ENCODE peak calls at places on chromosome 5, in seven cellular contexts. One of them, this sample, is unnamed.

GRCh38 chr5:138824516-138824915 is 50.6 kb downstream of the LRRTM2 start:
- DNase-seq in breast epithelium: no peak
- DNase-seq in CD4-positive, alpha-beta T cell: no peak
- DNase-seq in progenitor cell of endocrine pancreas: no peak
- DNase-seq in transverse colon: no peak
- DNase-seq in sigmoid colon: no peak
- DNase-seq in epithelial cell of esophagus: no peak
- DNase-seq in this sample: no peak

GRCh38 chr5:30500513-30500912 is 693.0 kb upstream of the CDH6 start:
- DNase-seq in breast epithelium: no peak
- DNase-seq in CD4-positive, alpha-beta T cell: no peak
- DNase-seq in progenitor cell of endocrine pancreas: no peak
- DNase-seq in transverse colon: no peak
- DNase-seq in sigmoid colon: no peak
- DNase-seq in epithelial cell of esophagus: no peak
- DNase-seq in this sample: no peak

GRCh38 chr5:100516285-100516684 is 18.9 kb upstream of the FAM174A start:
- DNase-seq in breast epithelium: no peak
- DNase-seq in CD4-positive, alpha-beta T cell: no peak
- DNase-seq in progenitor cell of endocrine pancreas: no peak
- DNase-seq in transverse colon: no peak
- DNase-seq in sigmoid colon: no peak
- DNase-seq in epithelial cell of esophagus: no peak
- DNase-seq in this sample: no peak

GRCh38 chr5:108661590-108662219 is 86.0 kb upstream of the FER start:
- DNase-seq in breast epithelium: no peak
- DNase-seq in CD4-positive, alpha-beta T cell: no peak
- DNase-seq in progenitor cell of endocrine pancreas: no peak
- DNase-seq in transverse colon: no peak
- DNase-seq in sigmoid colon: no peak
- DNase-seq in epithelial cell of esophagus: peak
- DNase-seq in this sample: no peak

GRCh38 chr5:926416-927171 is 33.9 kb downstream of the TRIP13 start:
- DNase-seq in breast epithelium: no peak
- DNase-seq in CD4-positive, alpha-beta T cell: no peak
- DNase-seq in progenitor cell of endocrine pancreas: peak
- DNase-seq in transverse colon: no peak
- DNase-seq in sigmoid colon: peak
- DNase-seq in epithelial cell of esophagus: peak
- DNase-seq in this sample: no peak

GRCh38 chr5:14190194-14191164 is 47.3 kb downstream of the TRIO start:
- DNase-seq in breast epithelium: no peak
- DNase-seq in CD4-positive, alpha-beta T cell: no peak
- DNase-seq in progenitor cell of endocrine pancreas: no peak
- DNase-seq in transverse colon: no peak
- DNase-seq in sigmoid colon: no peak
- DNase-seq in epithelial cell of esophagus: peak
- DNase-seq in this sample: no peak

GRCh38 chr5:152864447-152864846 is 459.4 kb upstream of the NMUR2 start:
- DNase-seq in breast epithelium: no peak
- DNase-seq in CD4-positive, alpha-beta T cell: no peak
- DNase-seq in progenitor cell of endocrine pancreas: no peak
- DNase-seq in transverse colon: no peak
- DNase-seq in sigmoid colon: no peak
- DNase-seq in epithelial cell of esophagus: no peak
- DNase-seq in this sample: no peak

GRCh38 chr5:158383485-158383884 is 524.5 kb upstream of the CLINT1 start:
- DNase-seq in breast epithelium: no peak
- DNase-seq in CD4-positive, alpha-beta T cell: no peak
- DNase-seq in progenitor cell of endocrine pancreas: no peak
- DNase-seq in transverse colon: no peak
- DNase-seq in sigmoid colon: no peak
- DNase-seq in epithelial cell of esophagus: peak
- DNase-seq in this sample: no peak

GRCh38 chr5:54756796-54757402 is 228.5 kb downstream of the ESM1 start:
- DNase-seq in breast epithelium: no peak
- DNase-seq in CD4-positive, alpha-beta T cell: no peak
- DNase-seq in progenitor cell of endocrine pancreas: no peak
- DNase-seq in transverse colon: no peak
- DNase-seq in sigmoid colon: no peak
- DNase-seq in epithelial cell of esophagus: peak
- DNase-seq in this sample: no peak

GRCh38 chr5:139817970-139818369 is 22.4 kb downstream of the PSD2 start:
- DNase-seq in breast epithelium: no peak
- DNase-seq in CD4-positive, alpha-beta T cell: no peak
- DNase-seq in progenitor cell of endocrine pancreas: no peak
- DNase-seq in transverse colon: no peak
- DNase-seq in sigmoid colon: peak
- DNase-seq in epithelial cell of esophagus: no peak
- DNase-seq in this sample: no peak

GRCh38 chr5:111779260-111780254 is 22.6 kb upstream of the NREP start:
- DNase-seq in breast epithelium: no peak
- DNase-seq in CD4-positive, alpha-beta T cell: no peak
- DNase-seq in progenitor cell of endocrine pancreas: no peak
- DNase-seq in transverse colon: no peak
- DNase-seq in sigmoid colon: no peak
- DNase-seq in epithelial cell of esophagus: peak
- DNase-seq in this sample: no peak

GRCh38 chr5:69334793-69335268 is 2.2 kb upstream of the CCDC125 start:
- DNase-seq in breast epithelium: peak
- DNase-seq in CD4-positive, alpha-beta T cell: peak
- DNase-seq in progenitor cell of endocrine pancreas: peak
- DNase-seq in transverse colon: peak
- DNase-seq in sigmoid colon: peak
- DNase-seq in epithelial cell of esophagus: peak
- DNase-seq in this sample: peak

GRCh38 chr5:125006011-125006685 is 259.7 kb upstream of the ZNF608 start:
- DNase-seq in breast epithelium: no peak
- DNase-seq in CD4-positive, alpha-beta T cell: no peak
- DNase-seq in progenitor cell of endocrine pancreas: no peak
- DNase-seq in transverse colon: no peak
- DNase-seq in sigmoid colon: no peak
- DNase-seq in epithelial cell of esophagus: no peak
- DNase-seq in this sample: no peak

GRCh38 chr5:149301744-149302380 is 30.2 kb downstream of the AFAP1L1 start:
- DNase-seq in breast epithelium: no peak
- DNase-seq in CD4-positive, alpha-beta T cell: no peak
- DNase-seq in progenitor cell of endocrine pancreas: no peak
- DNase-seq in transverse colon: no peak
- DNase-seq in sigmoid colon: no peak
- DNase-seq in epithelial cell of esophagus: no peak
- DNase-seq in this sample: no peak

GRCh38 chr5:120738568-120738967 is 274.5 kb downstream of the PRR16 start:
- DNase-seq in breast epithelium: no peak
- DNase-seq in CD4-positive, alpha-beta T cell: no peak
- DNase-seq in progenitor cell of endocrine pancreas: no peak
- DNase-seq in transverse colon: no peak
- DNase-seq in sigmoid colon: no peak
- DNase-seq in epithelial cell of esophagus: no peak
- DNase-seq in this sample: no peak

GRCh38 chr5:178532236-178532635 is 58.0 kb downstream of the COL23A1 start:
- DNase-seq in breast epithelium: no peak
- DNase-seq in CD4-positive, alpha-beta T cell: no peak
- DNase-seq in progenitor cell of endocrine pancreas: no peak
- DNase-seq in transverse colon: no peak
- DNase-seq in sigmoid colon: no peak
- DNase-seq in epithelial cell of esophagus: no peak
- DNase-seq in this sample: no peak

GRCh38 chr5:119651496-119651895 is 22.1 kb downstream of the FAM170A start:
- DNase-seq in breast epithelium: no peak
- DNase-seq in CD4-positive, alpha-beta T cell: no peak
- DNase-seq in progenitor cell of endocrine pancreas: no peak
- DNase-seq in transverse colon: no peak
- DNase-seq in sigmoid colon: no peak
- DNase-seq in epithelial cell of esophagus: no peak
- DNase-seq in this sample: no peak

GRCh38 chr5:94113087-94113486 is 371.7 kb upstream of the POU5F2 start:
- DNase-seq in breast epithelium: no peak
- DNase-seq in CD4-positive, alpha-beta T cell: no peak
- DNase-seq in progenitor cell of endocrine pancreas: no peak
- DNase-seq in transverse colon: no peak
- DNase-seq in sigmoid colon: no peak
- DNase-seq in epithelial cell of esophagus: no peak
- DNase-seq in this sample: no peak

DNA sequence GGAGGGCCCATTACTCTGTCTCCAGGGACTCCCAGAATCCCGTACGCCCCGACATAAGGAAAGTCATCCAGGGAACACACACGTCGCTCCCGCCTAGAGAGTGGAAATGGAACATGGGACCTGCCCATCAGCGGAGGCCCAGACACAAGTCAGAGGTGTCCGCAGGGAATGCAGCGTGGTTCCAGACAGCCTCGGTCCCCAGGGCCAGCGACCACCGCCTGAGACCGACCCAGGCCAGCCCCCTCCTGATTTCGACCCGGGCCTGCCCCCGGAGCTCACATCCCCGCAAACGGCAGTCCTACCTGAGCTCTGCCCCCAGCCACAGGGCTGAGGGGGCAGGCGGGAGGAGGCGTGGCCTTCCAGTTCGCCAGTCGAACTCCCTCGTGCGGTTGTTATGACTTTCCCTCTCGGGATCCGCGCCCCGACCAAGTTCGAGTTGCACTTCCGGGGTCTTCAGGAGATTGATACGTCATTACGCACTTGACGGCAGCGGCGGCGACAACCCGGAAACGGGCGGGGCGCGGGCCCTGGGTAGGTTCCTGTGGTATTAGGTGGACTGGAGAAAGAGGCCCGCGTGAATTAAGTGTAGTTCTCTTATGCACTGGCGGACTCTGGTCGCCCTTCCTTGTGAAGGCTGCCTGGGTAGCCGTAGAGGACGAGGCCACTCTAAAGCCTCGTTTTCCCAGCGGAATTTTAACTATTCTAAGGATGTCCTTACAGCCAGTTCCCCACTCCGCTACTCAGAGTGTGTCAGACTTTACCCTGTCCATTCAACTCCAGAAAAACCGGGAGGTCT is 370.0 kb upstream of the POU5F2 start:
- DNase-seq in breast epithelium: peak
- DNase-seq in CD4-positive, alpha-beta T cell: peak
- DNase-seq in progenitor cell of endocrine pancreas: peak
- DNase-seq in transverse colon: peak
- DNase-seq in sigmoid colon: peak
- DNase-seq in epithelial cell of esophagus: peak
- DNase-seq in this sample: peak
- TF ChIP-seq CTCF in breast epithelium: no peak
- TF ChIP-seq CTCF in CD4-positive, alpha-beta T cell: no peak
- TF ChIP-seq CTCF in progenitor cell of endocrine pancreas: peak
- TF ChIP-seq CTCF in transverse colon: peak
- TF ChIP-seq CTCF in sigmoid colon: no peak
- TF ChIP-seq CTCF in epithelial cell of esophagus: no peak
- TF ChIP-seq CTCF in this sample: peak

DNA sequence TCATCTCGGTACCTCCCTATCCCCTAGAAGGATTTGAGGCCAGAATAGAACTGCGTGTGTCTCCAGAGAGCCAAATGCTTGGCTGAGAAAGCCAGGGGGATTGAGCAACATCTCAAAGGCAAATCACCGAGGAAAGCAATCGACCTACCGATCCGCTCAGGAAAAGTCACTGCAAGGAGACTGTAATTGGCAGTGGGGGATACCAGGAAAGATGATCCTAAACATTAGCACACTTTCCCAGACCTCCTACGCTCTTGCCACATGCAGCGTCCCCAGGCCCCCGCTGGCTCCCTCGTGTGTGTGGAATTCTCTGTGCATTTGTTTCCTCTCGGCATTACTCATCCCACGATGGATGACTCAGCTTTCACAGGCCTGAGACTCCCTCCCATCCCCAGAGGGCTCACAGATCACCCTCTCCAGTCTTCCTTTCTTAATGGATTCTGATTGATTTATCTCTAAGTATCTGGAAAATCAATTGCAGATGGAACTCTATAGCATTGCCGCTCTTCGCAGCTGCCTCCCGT is 82.2 kb upstream of the ICE1 start:
- DNase-seq in breast epithelium: peak
- DNase-seq in CD4-positive, alpha-beta T cell: no peak
- DNase-seq in progenitor cell of endocrine pancreas: no peak
- DNase-seq in transverse colon: peak
- DNase-seq in sigmoid colon: peak
- DNase-seq in epithelial cell of esophagus: peak
- DNase-seq in this sample: no peak
- TF ChIP-seq CTCF in breast epithelium: no peak
- TF ChIP-seq CTCF in CD4-positive, alpha-beta T cell: no peak
- TF ChIP-seq CTCF in progenitor cell of endocrine pancreas: peak
- TF ChIP-seq CTCF in transverse colon: peak
- TF ChIP-seq CTCF in sigmoid colon: no peak
- TF ChIP-seq CTCF in epithelial cell of esophagus: peak
- TF ChIP-seq CTCF in this sample: no peak

DNA sequence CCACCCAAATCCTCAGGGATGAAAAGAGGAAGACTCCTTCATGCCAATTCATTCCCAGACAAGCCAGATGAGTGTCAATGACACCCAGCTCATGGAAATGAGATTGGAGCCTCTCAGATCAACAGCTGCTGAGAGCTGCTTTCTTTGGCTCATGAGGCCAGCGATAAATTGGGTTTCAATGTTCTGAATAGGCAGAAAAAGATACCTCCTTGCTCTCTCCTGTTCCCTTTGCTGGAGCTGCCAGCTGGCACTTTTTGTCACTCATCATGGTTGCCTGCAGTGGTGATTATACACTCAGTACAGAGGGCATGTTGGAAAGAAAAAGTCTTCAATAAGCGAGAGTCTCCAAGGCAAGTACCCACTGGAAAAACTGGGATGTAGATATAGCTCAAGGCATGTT is 47.1 kb downstream of the SH3RF2 start:
- DNase-seq in breast epithelium: peak
- DNase-seq in CD4-positive, alpha-beta T cell: no peak
- DNase-seq in progenitor cell of endocrine pancreas: no peak
- DNase-seq in transverse colon: no peak
- DNase-seq in sigmoid colon: no peak
- DNase-seq in epithelial cell of esophagus: no peak
- DNase-seq in this sample: no peak
- TF ChIP-seq CTCF in breast epithelium: no peak
- TF ChIP-seq CTCF in CD4-positive, alpha-beta T cell: no peak
- TF ChIP-seq CTCF in progenitor cell of endocrine pancreas: no peak
- TF ChIP-seq CTCF in transverse colon: no peak
- TF ChIP-seq CTCF in sigmoid colon: no peak
- TF ChIP-seq CTCF in epithelial cell of esophagus: no peak
- TF ChIP-seq CTCF in this sample: no peak

DNA sequence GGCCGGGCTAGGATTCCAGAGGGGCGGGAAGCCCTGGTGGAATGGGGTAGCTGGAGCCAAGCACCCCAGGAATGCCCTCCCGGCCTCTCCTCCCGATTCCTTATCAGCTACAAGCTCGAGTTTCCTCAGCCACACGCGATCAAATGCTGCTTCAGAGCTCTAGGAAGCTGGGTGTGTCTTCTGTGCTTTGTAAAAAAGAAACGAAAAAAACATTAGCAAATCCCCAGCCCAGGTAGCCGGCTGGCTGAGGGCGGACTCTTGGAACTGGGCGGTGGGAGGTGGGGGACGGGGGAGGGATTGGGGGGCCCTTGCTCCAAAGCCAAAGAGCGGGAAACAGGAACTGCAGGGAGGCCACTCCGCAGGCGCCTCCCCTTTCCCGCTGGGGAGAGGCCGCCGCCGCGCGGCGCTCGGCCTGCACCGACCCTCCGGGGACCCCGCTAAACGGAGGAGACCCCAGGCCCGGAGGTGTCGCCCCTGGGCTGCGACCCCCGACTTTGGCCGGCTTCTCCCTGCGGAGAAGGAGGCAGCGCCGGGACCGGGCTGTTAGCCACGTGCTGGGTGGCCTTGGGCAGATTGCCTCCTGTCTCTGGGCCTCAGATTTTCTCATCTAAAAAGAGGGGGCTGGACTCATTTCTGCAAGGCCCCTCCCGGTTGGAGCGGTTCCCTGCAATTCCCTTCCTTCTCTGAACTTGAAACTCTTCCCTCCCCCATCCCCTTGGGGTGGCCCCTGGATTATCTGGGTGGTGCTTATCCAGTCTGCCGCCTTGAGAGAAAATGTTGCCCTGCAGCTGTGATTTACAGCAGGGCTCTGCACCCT is 40.9 kb upstream of the FABP6 start:
- DNase-seq in breast epithelium: no peak
- DNase-seq in CD4-positive, alpha-beta T cell: no peak
- DNase-seq in progenitor cell of endocrine pancreas: peak
- DNase-seq in transverse colon: peak
- DNase-seq in sigmoid colon: peak
- DNase-seq in epithelial cell of esophagus: no peak
- DNase-seq in this sample: peak
- TF ChIP-seq CTCF in breast epithelium: no peak
- TF ChIP-seq CTCF in CD4-positive, alpha-beta T cell: no peak
- TF ChIP-seq CTCF in progenitor cell of endocrine pancreas: no peak
- TF ChIP-seq CTCF in transverse colon: no peak
- TF ChIP-seq CTCF in sigmoid colon: no peak
- TF ChIP-seq CTCF in epithelial cell of esophagus: no peak
- TF ChIP-seq CTCF in this sample: peak